ENCODE peak calls at places on chromosomes 5 and 9, in seven cellular contexts. S, B, N, F, G, A and X are unnamed samples.

GRCh38 chr9:130480673-130481072 is 35.9 kb downstream of the ASS1 start:
- DNase-seq in N (no peak), S (peak; percentile 36), G (no peak), A (peak; percentile 68), B (no peak), F (no peak), X (no peak)

GRCh38 chr9:93278164-93278563 is 94.2 kb downstream of the WNK2 start:
- DNase-seq in S (no peak), G (no peak), N (no peak), F (no peak), A (no peak), B (no peak), X (no peak)

GRCh38 chr5:68214472-68215207 is 916 bp upstream of the PIK3R1 start:
- DNase-seq in G (no peak), A (no peak), S (peak; percentile 3), N (no peak), F (no peak), B (peak; percentile 70), X (no peak)

GRCh38 chr9:35645736-35646582 is 4.8 kb downstream of the SIT1 start:
- DNase-seq in A (peak; percentile 44), G (no peak), S (no peak), N (no peak), B (no peak), F (peak; percentile 45), X (peak; percentile 68)

GRCh38 chr5:179235416-179236400 is 109.6 kb downstream of the ADAMTS2 start:
- DNase-seq in N (no peak), G (no peak), A (no peak), F (no peak), B (no peak), S (no peak), X (no peak)

GRCh38 chr9:7324031-7324654 is 475.4 kb downstream of the DMAC1 start:
- DNase-seq in N (no peak), B (no peak), F (no peak), G (no peak), S (no peak), A (no peak), X (no peak)

GRCh38 chr5:128093368-128093767 is 9.8 kb downstream of the SLC12A2 start:
- DNase-seq in B (no peak), S (no peak), G (no peak), A (no peak), F (no peak), N (no peak), X (no peak)

GRCh38 chr5:147216552-147217154 is 18.2 kb upstream of the STK32A start:
- DNase-seq in F (no peak), A (no peak), B (no peak), G (no peak), N (no peak), S (no peak), X (no peak)

GRCh38 chr9:99004717-99005460 is 61.2 kb downstream of the COL15A1 start:
- DNase-seq in G (no peak), A (no peak), B (no peak), N (no peak), S (no peak), F (no peak), X (no peak)

GRCh38 chr9:129111143-129111761 is at the start of gene PTPA:
- DNase-seq in S (peak; percentile 88), B (peak; percentile 92), F (peak; percentile 91), G (no peak), N (peak; percentile 83), A (peak; percentile 89), X (peak; percentile 90)

GRCh38 chr5:7015586-7016256 is 302.5 kb downstream of the TENT4A start:
- DNase-seq in G (no peak), F (no peak), B (no peak), A (peak; percentile 10), N (no peak), S (peak; percentile 14), X (peak; percentile 10)

GRCh38 chr5:154986151-154986550 is 27.4 kb upstream of the KIF4B start:
- DNase-seq in S (no peak), N (no peak), F (no peak), B (no peak), G (no peak), A (no peak), X (no peak)

GRCh38 chr9:97293827-97294226 is 13.6 kb upstream of the CCDC180 start:
- DNase-seq in A (no peak), B (no peak), G (no peak), N (no peak), F (no peak), S (no peak), X (no peak)

GRCh38 chr5:149940077-149940574 is 4.5 kb downstream of the PDE6A start:
- DNase-seq in B (no peak), F (no peak), G (no peak), A (no peak), N (no peak), S (no peak), X (no peak)

GRCh38 chr5:142669479-142669878 is 16.4 kb downstream of the FGF1 start:
- DNase-seq in A (no peak), N (no peak), S (no peak), B (no peak), F (no peak), G (no peak), X (no peak)

GRCh38 chr9:21927752-21928151 is 66.4 kb downstream of the CDKN2A start:
- DNase-seq in S (no peak), A (no peak), N (no peak), G (no peak), B (no peak), F (no peak), X (no peak)

GRCh38 chr9:131227112-131228058 is 48.9 kb downstream of the FAM78A start:
- DNase-seq in F (peak; percentile 44), S (peak; percentile 48), A (no peak), B (no peak), G (no peak), N (no peak), X (peak; percentile 33)

GRCh38 chr9:111944467-111944866 is 47.9 kb downstream of the UGCG start:
- DNase-seq in G (no peak), A (no peak), S (no peak), F (no peak), N (no peak), B (no peak), X (no peak)

GRCh38 chr5:149886697-149887470 is 57.7 kb downstream of the PDE6A start:
- DNase-seq in G (no peak), S (no peak), N (no peak), B (no peak), F (no peak), A (no peak), X (no peak)